ENCODE peak calls at places on chromosomes 7 and 10, in eight cellular contexts. N is stimulated activated CD4-positive, alpha-beta T cell treated with anti-CD3 and anti-CD28 coated beads, Interleukin-1b, Interleukin-23, amount 100 ng/mL, for 48 hours; I is endothelial cell; S is fibroblast of pulmonary artery; Q is Right ventricle myocardium superior; G is cardiac fibroblast; U is stimulated activated CD8-positive, alpha-beta memory T cell treated with anti-CD3 and anti-CD28 coated beads, Interleukin-4, amount 100 ng/mL, for 4 hours; A is Ammon's horn. Y is an unnamed sample.

GRCh38 chr7:22665816-22666375 is 61.1 kb upstream of the IL6 start:
- DNase-seq in S (no peak), N (peak; percentile 64), Q (no peak), G (no peak), I (no peak), A (no peak), U (no peak), Y (peak; percentile 23)

GRCh38 chr10:9547921-9548904 is 1469.5 kb upstream of the CELF2 start:
- DNase-seq in A (peak; percentile 65), I (no peak), N (no peak), S (no peak), Q (no peak), G (no peak), U (no peak), Y (peak; percentile 24)

GRCh38 chr7:23546897-23547572 is 15.3 kb upstream of the TRA2A start:
- DNase-seq in U (peak; percentile 46), I (peak; percentile 73), A (peak; percentile 92), N (peak; percentile 77), S (peak; percentile 96), G (peak; percentile 95), Q (peak; percentile 70), Y (peak; percentile 83)

GRCh38 chr10:110226926-110227641 is 19.7 kb downstream of the MXI1 start:
- DNase-seq in S (no peak), G (no peak), N (peak; percentile 57), A (peak; percentile 75), U (peak; percentile 65), I (peak; percentile 28), Q (peak; percentile 83), Y (no peak)

GRCh38 chr7:74032191-74032490 is 4.2 kb downstream of the ELN start:
- DNase-seq in U (no peak), I (no peak), N (no peak), S (peak; percentile 67), Q (peak; percentile 73), A (peak; percentile 69), G (peak; percentile 86), Y (peak; percentile 68)

GRCh38 chr7:58087536-58088190 is 637.7 kb downstream of the ZNF716 start:
- DNase-seq in I (no peak), G (no peak), Q (peak; percentile 27), U (no peak), A (no peak), S (no peak), N (no peak), Y (no peak)

GRCh38 chr7:16609842-16610450 is 35.6 kb downstream of the ANKMY2 start:
- DNase-seq in G (no peak), N (no peak), U (no peak), Q (no peak), A (no peak), S (no peak), I (no peak), Y (no peak)

GRCh38 chr7:155231941-155232340 is 65.7 kb upstream of the INSIG1 start:
- DNase-seq in N (no peak), U (no peak), G (no peak), Q (no peak), S (no peak), A (no peak), I (no peak), Y (no peak)

GRCh38 chr7:3267928-3268690 is 32.9 kb upstream of the SDK1 start:
- DNase-seq in U (no peak), N (no peak), G (peak; percentile 65), I (no peak), Q (no peak), S (peak; percentile 95), A (peak; percentile 47), Y (peak; percentile 100)

GRCh38 chr7:159112136-159113011 is 32.3 kb downstream of the VIPR2 start:
- DNase-seq in A (no peak), U (no peak), G (no peak), N (no peak), Q (peak; percentile 33), I (no peak), S (no peak), Y (no peak)

GRCh38 chr7:74479961-74480829 is 26.5 kb downstream of the GTF2IRD1 start:
- DNase-seq in I (peak; percentile 44), Q (peak; percentile 92), S (peak; percentile 85), A (peak; percentile 90), G (peak; percentile 89), U (no peak), N (no peak), Y (peak; percentile 92)

GRCh38 chr10:51389415-51390342 is 309.7 kb downstream of the CSTF2T start:
- DNase-seq in U (no peak), A (peak; percentile 52), I (peak; percentile 64), Q (no peak), S (peak; percentile 97), N (peak; percentile 35), G (peak; percentile 99), Y (peak; percentile 99)

GRCh38 chr10:74255800-74256422 is 104.9 kb downstream of the ADK start:
- DNase-seq in S (no peak), G (no peak), Q (no peak), U (no peak), A (no peak), I (no peak), N (no peak), Y (no peak)

GRCh38 chr7:44750921-44751571 is 2.4 kb downstream of the ZMIZ2 start:
- DNase-seq in U (peak; percentile 30), G (no peak), N (peak; percentile 27), S (no peak), Q (no peak), I (no peak), A (no peak), Y (peak; percentile 12)

GRCh38 chr10:66934711-66935110 is 8.9 kb downstream of the LRRTM3 start:
- DNase-seq in G (no peak), I (no peak), Q (no peak), A (no peak), U (no peak), S (no peak), N (no peak), Y (no peak)

GRCh38 chr7:56578612-56579011 is 462.4 kb upstream of the NUPR2 start:
- DNase-seq in U (no peak), N (no peak), Q (no peak), A (no peak), I (no peak), G (no peak), S (no peak), Y (no peak)

GRCh38 chr10:34169677-34170076 is 645.4 kb downstream of the PARD3 start:
- DNase-seq in N (no peak), I (no peak), U (no peak), Q (no peak), S (no peak), A (no peak), G (no peak), Y (no peak)

GRCh38 chr10:20257422-20257821 is 441.2 kb downstream of the PLXDC2 start:
- DNase-seq in A (no peak), U (no peak), G (no peak), S (no peak), I (no peak), N (no peak), Q (no peak), Y (no peak)

Y was measured in fibroblast of lung.